ENCODE peak calls at places on chromosomes 13 and 19, in nine cellular contexts. W is naive thymus-derived CD8-positive, alpha-beta T cell; S is NCI-H2227 treated with DMSO at 0.1 percent for 48 hours; A is MG63; E is HS-5; H is T-helper 9 cell; B is substantia nigra; U is upper lobe of right lung; R is activated naive CD8-positive, alpha-beta T cell treated with anti-CD3 and anti-CD28 coated beads for 36 hours. G is an unnamed sample.

GRCh38 chr19:51651216-51651846 is 4.7 kb upstream of the SIGLEC14 start:
- DNase-seq in W (no peak), S (no peak), A (no peak), E (no peak), H (no peak), B (no peak), U (no peak), R (no peak), G (peak)

GRCh38 chr19:56840452-56841193 is at the start of the genes PEG3 and ZIM2:
- DNase-seq in W (no peak), S (peak), A (no peak), E (no peak), H (no peak), B (peak), U (no peak), R (no peak), G (no peak)

GRCh38 chr13:26468203-26468602 is 89.3 kb upstream of the WASF3 start:
- DNase-seq in W (no peak), S (no peak), A (peak), E (no peak), H (no peak), B (no peak), U (no peak), R (no peak), G (no peak)

GRCh38 chr13:113749956-113750355 is 9.1 kb upstream of the TMEM255B start:
- DNase-seq in W (no peak), S (no peak), A (no peak), E (no peak), H (no peak), B (no peak), U (no peak), R (no peak), G (peak)

GRCh38 chr19:29569038-29569911 is 36.8 kb upstream of the POP4 start:
- DNase-seq in W (no peak), S (no peak), A (no peak), E (no peak), H (no peak), B (no peak), U (no peak), R (no peak), G (no peak)

GRCh38 chr19:42488783-42489521 is 39.3 kb downstream of the CEACAM1 start:
- DNase-seq in W (no peak), S (no peak), A (no peak), E (no peak), H (no peak), B (no peak), U (no peak), R (no peak), G (no peak)

GRCh38 chr19:33152178-33152577 is 20.3 kb downstream of the WDR88 start:
- DNase-seq in W (no peak), S (no peak), A (no peak), E (no peak), H (no peak), B (no peak), U (no peak), R (no peak), G (no peak)

GRCh38 chr13:113649212-113649611 is 8.8 kb downstream of the ATP4B start:
- DNase-seq in W (no peak), S (no peak), A (no peak), E (no peak), H (no peak), B (no peak), U (peak), R (no peak), G (peak)

GRCh38 chr19:42122691-42123607 is 9.3 kb downstream of the POU2F2 start:
- DNase-seq in W (no peak), S (no peak), A (no peak), E (no peak), H (no peak), B (no peak), U (no peak), R (peak), G (no peak)

G was measured in CD14-positive monocyte.